ENCODE peak calls at places on chromosomes 12 and 14, in six cellular contexts. Z is pancreas, R is left lung, Y is heart left ventricle, F is tibial artery, A is A549. Q is an unnamed sample.

GRCh38 chr12:171743-172705 is 41.9 kb downstream of the SLC6A12 start:
- DNase-seq in Z (no peak), R (no peak), Y (no peak), F (no peak), A (no peak), Q (no peak)

GRCh38 chr14:22549981-22550670 is 38.9 kb downstream of the DAD1 start:
- DNase-seq in Z (no peak), R (no peak), Y (no peak), F (no peak), A (no peak), Q (peak; percentile 43)

GRCh38 chr12:114783176-114783575 is 99.2 kb upstream of the TBX3 start:
- DNase-seq in Z (no peak), R (no peak), Y (no peak), F (no peak), A (no peak), Q (no peak)

GRCh38 chr12:119914666-119915065 is 37.5 kb upstream of the CIT start:
- DNase-seq in Z (no peak), R (no peak), Y (no peak), F (no peak), A (no peak), Q (no peak)

GRCh38 chr12:1047898-1048660 is 57.1 kb downstream of the ERC1 start:
- DNase-seq in Z (no peak), R (no peak), Y (no peak), F (no peak), A (no peak), Q (no peak)

GRCh38 chr12:6104027-6104426 is 20.4 kb downstream of the VWF start:
- DNase-seq in Z (no peak), R (no peak), Y (no peak), F (no peak), A (no peak), Q (no peak)

GRCh38 chr14:94717808-94718207 is 52.1 kb downstream of the GSC start:
- DNase-seq in Z (no peak), R (no peak), Y (no peak), F (no peak), A (no peak), Q (no peak)

GRCh38 chr12:109580684-109581333 is 7.2 kb downstream of the MVK start:
- DNase-seq in Z (no peak), R (no peak), Y (no peak), F (no peak), A (no peak), Q (no peak)

GRCh38 chr14:92532490-92533163 is 19.0 kb downstream of the RIN3 start:
- DNase-seq in Z (no peak), R (no peak), Y (no peak), F (no peak), A (no peak), Q (no peak)

GRCh38 chr14:69246331-69246730 is 13.6 kb upstream of the GALNT16 start:
- DNase-seq in Z (no peak), R (no peak), Y (no peak), F (no peak), A (no peak), Q (no peak)

GRCh38 chr12:125406131-125406530 is 340.9 kb downstream of the AACS start:
- DNase-seq in Z (no peak), R (no peak), Y (no peak), F (no peak), A (no peak), Q (no peak)

GRCh38 chr14:94897092-94897491 is 127.2 kb upstream of the GSC start:
- DNase-seq in Z (no peak), R (no peak), Y (peak; percentile 34), F (peak; percentile 60), A (no peak), Q (peak; percentile 29)

GRCh38 chr14:60645191-60645590 is 4.1 kb downstream of the SIX1 start:
- DNase-seq in Z (no peak), R (no peak), Y (no peak), F (no peak), A (no peak), Q (no peak)

GRCh38 chr14:99803106-99803437 is 9.9 kb downstream of the EML1 start:
- DNase-seq in Z (no peak), R (no peak), Y (no peak), F (no peak), A (no peak), Q (no peak)

GRCh38 chr12:47775100-47775911 is 2.3 kb downstream of the SLC48A1 start:
- DNase-seq in Z (no peak), R (no peak), Y (no peak), F (no peak), A (peak; percentile 54), Q (no peak)

GRCh38 chr12:116620085-116620734 is 61.0 kb downstream of the MAP1LC3B2 start:
- DNase-seq in Z (no peak), R (no peak), Y (no peak), F (no peak), A (no peak), Q (no peak)

GRCh38 chr14:72075649-72076334 is 143.6 kb downstream of the RGS6 start:
- DNase-seq in Z (no peak), R (no peak), Y (no peak), F (no peak), A (no peak), Q (no peak)

GRCh38 chr14:21171128-21171527 is 15.3 kb upstream of the OR5AU1 start:
- DNase-seq in Z (no peak), R (no peak), Y (no peak), F (no peak), A (no peak), Q (no peak)

GRCh38 chr14:64779472-64779871 is 75.2 kb downstream of the PLEKHG3 start:
- DNase-seq in Z (no peak), R (no peak), Y (peak; percentile 78), F (no peak), A (no peak), Q (no peak)

GRCh38 chr12:119036878-119037493 is 55.6 kb downstream of the SRRM4 start:
- DNase-seq in Z (no peak), R (no peak), Y (no peak), F (no peak), A (peak; percentile 33), Q (peak; percentile 41)

GRCh38 chr12:24387381-24387780 is 437.9 kb upstream of the SOX5 start:
- DNase-seq in Z (no peak), R (no peak), Y (no peak), F (no peak), A (no peak), Q (no peak)

GRCh38 chr14:32009636-32010560 is 67.2 kb upstream of the ARHGAP5 start:
- DNase-seq in Z (no peak), R (no peak), Y (no peak), F (no peak), A (peak; percentile 68), Q (no peak)

GRCh38 chr14:104334812-104335161 is 196.4 kb downstream of the KIF26A start:
- DNase-seq in Z (no peak), R (no peak), Y (no peak), F (no peak), A (no peak), Q (no peak)

GRCh38 chr14:86961106-86961716 is 1031.8 kb downstream of the GALC start:
- DNase-seq in Z (no peak), R (no peak), Y (no peak), F (no peak), A (peak; percentile 18), Q (peak; percentile 18)

GRCh38 chr14:68655021-68655811 is 137.7 kb downstream of the ZFP36L1 start:
- DNase-seq in Z (peak; percentile 60), R (no peak), Y (no peak), F (no peak), A (no peak), Q (no peak)

GRCh38 chr14:33736299-33736698 is 214.6 kb downstream of the EGLN3 start:
- DNase-seq in Z (no peak), R (no peak), Y (no peak), F (no peak), A (no peak), Q (no peak)

GRCh38 chr12:68356060-68356748 is 24.0 kb upstream of the MDM1 start:
- DNase-seq in Z (no peak), R (no peak), Y (no peak), F (no peak), A (no peak), Q (no peak)

GRCh38 chr12:9897524-9897923 is 16.2 kb downstream of the KLRF2 start:
- DNase-seq in Z (no peak), R (no peak), Y (no peak), F (no peak), A (no peak), Q (no peak)

GRCh38 chr14:92586001-92586947 is 72.7 kb downstream of the RIN3 start:
- DNase-seq in Z (no peak), R (no peak), Y (no peak), F (peak; percentile 51), A (no peak), Q (peak; percentile 97)

GRCh38 chr14:36582011-36582873 is at the start of gene NKX2-8:
- DNase-seq in Z (peak; percentile 71), R (no peak), Y (no peak), F (no peak), A (peak; percentile 41), Q (peak; percentile 33)
- TF ChIP-seq CTCF in Z (no peak), R (no peak), Y (no peak), F (no peak), A (no peak), Q (no peak)

GRCh38 chr12:133233993-133234564 is 1.6 kb downstream of the ANHX start:
- DNase-seq in Z (no peak), R (no peak), Y (no peak), F (no peak), A (no peak), Q (no peak)
- H3K9me3 ChIP-seq in Z (no peaks in the 10 kb centered on the region), R (no peaks in the 10 kb centered on the region), Y (no peaks in the 10 kb centered on the region), F (peaks cover 19% of the 10 kb centered on the region), A (peaks cover 63% of the 10 kb centered on the region), Q (no peaks in the 10 kb centered on the region)

DNA sequence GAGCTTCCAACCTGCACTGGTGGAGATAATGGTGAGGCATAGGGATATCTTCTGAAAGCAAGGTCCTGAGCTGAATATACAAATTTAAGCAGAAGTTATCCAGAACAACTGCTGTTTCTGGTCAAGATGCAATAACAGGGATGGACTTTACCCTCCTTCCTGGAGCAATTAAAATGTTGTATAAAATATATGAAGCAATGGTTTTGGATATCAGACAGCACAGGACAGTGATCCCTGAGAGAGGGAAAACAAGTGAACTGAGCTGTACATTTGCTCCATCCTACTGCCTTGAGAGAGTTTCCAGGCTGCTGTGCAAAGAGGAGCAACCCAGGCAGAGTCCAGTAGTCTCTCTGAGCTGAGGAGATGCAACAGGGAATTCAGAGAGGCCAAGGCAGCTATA is 36.0 kb upstream of the CTDSP2 start:
- DNase-seq in Z (no peak), R (no peak), Y (no peak), F (no peak), A (no peak), Q (no peak)
- TF ChIP-seq CTCF in Z (no peak), R (no peak), Y (no peak), F (no peak), A (no peak), Q (no peak)

GRCh38 chr14:105900398-105901160 is 374.2 kb downstream of the TMEM121 start:
- DNase-seq in Z (no peak), R (no peak), Y (no peak), F (no peak), A (no peak), Q (no peak)

GRCh38 chr14:105901226-105901625 is 374.8 kb downstream of the TMEM121 start:
- DNase-seq in Z (no peak), R (no peak), Y (no peak), F (no peak), A (no peak), Q (no peak)

GRCh38 chr14:105904379-105904778 is 378.0 kb downstream of the TMEM121 start:
- DNase-seq in Z (no peak), R (no peak), Y (no peak), F (no peak), A (no peak), Q (no peak)

GRCh38 chr14:105903971-105904370 is 377.6 kb downstream of the TMEM121 start:
- DNase-seq in Z (no peak), R (no peak), Y (no peak), F (no peak), A (no peak), Q (no peak)

GRCh38 chr14:105902131-105902898 is 375.9 kb downstream of the TMEM121 start:
- DNase-seq in Z (no peak), R (no peak), Y (no peak), F (no peak), A (no peak), Q (no peak)
- H3K9me3 ChIP-seq in Z (no peaks in the 10 kb centered on the region), R (no peaks in the 10 kb centered on the region), Y (no peaks in the 10 kb centered on the region), F (peaks cover 9% of the 10 kb centered on the region), A (no peaks in the 10 kb centered on the region), Q (no peaks in the 10 kb centered on the region)